ENCODE peak calls at places on chromosomes 3 and 15, in nine cellular contexts. K is Daoy, C is NCI-H187 treated with DMSO at 0.1 percent for 48 hours, H is OCI-M1, W is neural progenitor cell, X is NCI-H460, O is AG08396, T is sciatic nerve, L is HCEC 1CT. J is an unnamed sample.

GRCh38 chr3:47512416-47513124 is 942 bp downstream of the ELP6 start:
- DNase-seq in C (no peak), T (peak), X (no peak), K (peak), O (no peak), H (peak), W (peak), L (no peak), J (no peak)

GRCh38 chr15:66646308-66646707 is 55.7 kb upstream of the SMAD6 start:
- DNase-seq in T (no peak), C (no peak), L (no peak), H (no peak), O (no peak), K (peak), X (no peak), W (peak), J (no peak)

GRCh38 chr3:177597325-177598109 is 400.2 kb upstream of the TBL1XR1 start:
- DNase-seq in K (peak), T (peak), C (peak), X (no peak), O (peak), H (no peak), W (no peak), L (peak), J (no peak)

GRCh38 chr3:72982653-72983366 is 13.8 kb upstream of the PPP4R2 start:
- DNase-seq in T (no peak), C (no peak), O (no peak), W (no peak), X (no peak), K (no peak), L (no peak), H (peak), J (no peak)

GRCh38 chr3:188598872-188599271 is 444.9 kb downstream of the LPP start:
- DNase-seq in K (no peak), L (no peak), W (no peak), T (no peak), H (no peak), X (no peak), O (no peak), C (no peak), J (no peak)

GRCh38 chr3:187661267-187661666 is 8.9 kb downstream of the SST start:
- DNase-seq in X (no peak), K (no peak), O (no peak), L (no peak), W (no peak), C (no peak), H (no peak), T (no peak), J (no peak)

GRCh38 chr3:97817965-97818364 is 3.8 kb upstream of the CRYBG3 start:
- DNase-seq in W (no peak), T (no peak), C (peak), K (no peak), H (no peak), L (no peak), O (no peak), X (no peak), J (no peak)

GRCh38 chr3:104805042-104805441 is 561.7 kb upstream of the ALCAM start:
- DNase-seq in C (no peak), O (no peak), X (no peak), H (no peak), W (no peak), L (no peak), T (no peak), K (no peak), J (no peak)

GRCh38 chr15:32659340-32659831 is 17.9 kb downstream of the SCG5 start:
- DNase-seq in W (no peak), C (no peak), H (no peak), O (peak), L (peak), X (no peak), T (no peak), K (peak), J (no peak)

GRCh38 chr3:22795917-22796316 is 407.2 kb upstream of the UBE2E2 start:
- DNase-seq in T (no peak), W (no peak), L (no peak), H (peak), O (no peak), C (no peak), K (no peak), X (no peak), J (no peak)

GRCh38 chr15:25883860-25884259 is 20.7 kb upstream of the ATP10A start:
- DNase-seq in K (peak), T (no peak), O (peak), C (no peak), H (no peak), L (peak), W (no peak), X (no peak), J (no peak)

GRCh38 chr3:46925585-46925934 is 48.0 kb downstream of the PTH1R start:
- DNase-seq in T (no peak), W (no peak), C (no peak), H (no peak), K (no peak), O (no peak), X (no peak), L (no peak), J (peak)

GRCh38 chr3:3170998-3171397 is 8.5 kb downstream of the CRBN start:
- DNase-seq in X (peak), K (no peak), O (no peak), L (peak), T (no peak), W (peak), H (peak), C (no peak), J (no peak)

J was measured in chondrocyte.